ENCODE peak calls at places on chromosomes 11 and 22, in nine cellular contexts. P, L, N, M, T, B, G, X and W are unnamed samples.

GRCh38 chr11:2548596-2548995 is 103.8 kb downstream of the KCNQ1 start:
- DNase-seq in P (no peak), L (peak; percentile 16), N (no peak), M (no peak), T (no peak), B (peak; percentile 0), G (no peak), X (no peak), W (peak; percentile 6)

GRCh38 chr11:65947603-65948125 is 2.4 kb downstream of the TSGA10IP start:
- DNase-seq in P (no peak), L (no peak), N (no peak), M (no peak), T (no peak), B (no peak), G (no peak), X (no peak), W (no peak)

GRCh38 chr22:24310969-24311368 is 40.3 kb downstream of the SPECC1L start:
- DNase-seq in P (no peak), L (no peak), N (no peak), M (no peak), T (peak; percentile 51), B (no peak), G (no peak), X (no peak), W (no peak)

GRCh38 chr11:47566166-47566546 is 757 bp downstream of the PTPMT1 start:
- DNase-seq in P (no peak), L (peak; percentile 58), N (no peak), M (no peak), T (peak; percentile 23), B (no peak), G (no peak), X (no peak), W (no peak)

GRCh38 chr11:34948721-34949120 is 32.3 kb downstream of the PDHX start:
- DNase-seq in P (peak; percentile 41), L (no peak), N (no peak), M (no peak), T (peak; percentile 25), B (no peak), G (no peak), X (no peak), W (no peak)

GRCh38 chr22:46107089-46107664 is 43.1 kb upstream of the PPARA start:
- DNase-seq in P (no peak), L (peak; percentile 72), N (no peak), M (no peak), T (no peak), B (peak; percentile 56), G (no peak), X (no peak), W (no peak)

GRCh38 chr22:29330291-29330690 is 14.8 kb upstream of the RASL10A start:
- DNase-seq in P (no peak), L (no peak), N (no peak), M (no peak), T (no peak), B (no peak), G (no peak), X (no peak), W (no peak)

GRCh38 chr11:2685566-2686359 is 14.0 kb downstream of the KCNQ1OT1 start:
- DNase-seq in P (no peak), L (no peak), N (no peak), M (no peak), T (no peak), B (no peak), G (no peak), X (no peak), W (peak; percentile 32)

GRCh38 chr11:118895093-118896039 is 11.7 kb downstream of the CXCR5 start:
- DNase-seq in P (no peak), L (no peak), N (peak; percentile 77), M (peak; percentile 90), T (no peak), B (peak; percentile 59), G (peak; percentile 75), X (no peak), W (no peak)

GRCh38 chr11:62536301-62536957 is 10.2 kb downstream of the AHNAK start:
- DNase-seq in P (no peak), L (no peak), N (no peak), M (no peak), T (no peak), B (no peak), G (no peak), X (no peak), W (no peak)

GRCh38 chr11:67507242-67507890 is 596 bp downstream of the CDK2AP2 start:
- DNase-seq in P (peak; percentile 32), L (no peak), N (peak; percentile 56), M (no peak), T (peak; percentile 82), B (peak; percentile 89), G (no peak), X (no peak), W (no peak)

GRCh38 chr22:49582171-49582570 is 245.5 kb downstream of the BRD1 start:
- DNase-seq in P (no peak), L (no peak), N (no peak), M (no peak), T (no peak), B (peak; percentile 4), G (no peak), X (no peak), W (no peak)

GRCh38 chr11:103700605-103701004 is 335.8 kb upstream of the DDI1 start:
- DNase-seq in P (peak; percentile 83), L (no peak), N (no peak), M (no peak), T (peak; percentile 95), B (no peak), G (no peak), X (no peak), W (no peak)

GRCh38 chr11:7643323-7643722 is 30.0 kb downstream of the CYB5R2 start:
- DNase-seq in P (no peak), L (no peak), N (no peak), M (no peak), T (no peak), B (no peak), G (no peak), X (no peak), W (no peak)

GRCh38 chr11:61752117-61752924 is at the start of gene MYRF:
- DNase-seq in P (peak; percentile 70), L (peak; percentile 61), N (peak; percentile 32), M (no peak), T (peak; percentile 57), B (peak; percentile 75), G (peak; percentile 38), X (peak; percentile 28), W (no peak)

GRCh38 chr22:31160328-31160978 is 471 bp downstream of the RNF185 start:
- DNase-seq in P (peak; percentile 43), L (no peak), N (peak; percentile 4), M (no peak), T (peak; percentile 46), B (peak; percentile 23), G (peak; percentile 3), X (peak; percentile 47), W (no peak)

GRCh38 chr11:44457862-44458261 is 107.6 kb upstream of the CD82 start:
- DNase-seq in P (no peak), L (no peak), N (no peak), M (no peak), T (no peak), B (no peak), G (no peak), X (no peak), W (no peak)

GRCh38 chr11:117279711-117280376 is 11.3 kb upstream of the BACE1-AS start:
- DNase-seq in P (no peak), L (no peak), N (no peak), M (no peak), T (no peak), B (no peak), G (no peak), X (no peak), W (no peak)

GRCh38 chr11:63939351-63939920 is 634 bp downstream of the NAA40 start:
- DNase-seq in P (no peak), L (no peak), N (no peak), M (peak; percentile 26), T (peak; percentile 29), B (peak; percentile 26), G (no peak), X (no peak), W (no peak)

GRCh38 chr11:117319214-117319840 is 3.3 kb upstream of the BACE1 start:
- DNase-seq in P (peak; percentile 33), L (no peak), N (no peak), M (no peak), T (peak; percentile 78), B (no peak), G (no peak), X (peak; percentile 4), W (no peak)

GRCh38 chr22:35638408-35638807 is 9.8 kb upstream of the APOL6 start:
- DNase-seq in P (peak; percentile 95), L (peak; percentile 58), N (no peak), M (no peak), T (peak; percentile 93), B (peak; percentile 71), G (no peak), X (peak; percentile 52), W (no peak)

GRCh38 chr11:83663446-83663845 is 377.3 kb upstream of the CCDC90B start:
- DNase-seq in P (no peak), L (no peak), N (no peak), M (no peak), T (no peak), B (no peak), G (no peak), X (no peak), W (no peak)

GRCh38 chr22:23696326-23696851 is 5.6 kb downstream of the RGL4 start:
- DNase-seq in P (no peak), L (peak; percentile 66), N (peak; percentile 73), M (peak; percentile 82), T (no peak), B (peak; percentile 52), G (peak; percentile 72), X (no peak), W (peak; percentile 91)

GRCh38 chr22:39967103-39967829 is 7.1 kb downstream of the TMA7B start:
- DNase-seq in P (no peak), L (no peak), N (no peak), M (no peak), T (peak; percentile 33), B (peak; percentile 54), G (no peak), X (peak; percentile 55), W (no peak)

GRCh38 chr11:83335446-83336070 is 49.4 kb upstream of the CCDC90B start:
- DNase-seq in P (no peak), L (no peak), N (no peak), M (no peak), T (no peak), B (no peak), G (no peak), X (no peak), W (no peak)

GRCh38 chr11:112617977-112618829 is 343.0 kb upstream of the NCAM1 start:
- DNase-seq in P (no peak), L (no peak), N (no peak), M (no peak), T (no peak), B (no peak), G (no peak), X (no peak), W (no peak)

GRCh38 chr11:86696451-86696850 is 24.0 kb upstream of the ME3 start:
- DNase-seq in P (no peak), L (no peak), N (no peak), M (no peak), T (no peak), B (no peak), G (no peak), X (no peak), W (no peak)

GRCh38 chr11:61077936-61078335 is 24.4 kb upstream of the CD5 start:
- DNase-seq in P (no peak), L (no peak), N (no peak), M (no peak), T (no peak), B (no peak), G (no peak), X (no peak), W (no peak)

GRCh38 chr11:4455439-4455838 is 6.3 kb downstream of the OR52K2 start:
- DNase-seq in P (no peak), L (peak; percentile 51), N (no peak), M (no peak), T (no peak), B (no peak), G (no peak), X (no peak), W (peak; percentile 87)

GRCh38 chr11:133501643-133502535 is 30.4 kb downstream of the OPCML start:
- DNase-seq in P (no peak), L (peak; percentile 57), N (no peak), M (no peak), T (no peak), B (no peak), G (no peak), X (no peak), W (no peak)

GRCh38 chr11:111476366-111476765 is 35.8 kb downstream of the BTG4 start:
- DNase-seq in P (no peak), L (no peak), N (no peak), M (no peak), T (peak; percentile 53), B (no peak), G (no peak), X (no peak), W (no peak)